ENCODE peak calls at places on chromosome 11, in four cellular contexts. X, V, O and S are unnamed samples.

GRCh38 chr11:72203163-72203562 is 11.2 kb downstream of the FOLR1 start:
- DNase-seq in X (no peak), V (no peak), O (no peak), S (no peak)

GRCh38 chr11:65973439-65974110 is 12.0 kb downstream of the SART1 start:
- DNase-seq in X (no peak), V (no peak), O (peak; percentile 13), S (no peak)

GRCh38 chr11:46410021-46410420 is 18.4 kb upstream of the CHRM4 start:
- DNase-seq in X (no peak), V (peak; percentile 23), O (no peak), S (no peak)

GRCh38 chr11:1560011-1560579 is 12.0 kb downstream of the DUSP8 start:
- DNase-seq in X (no peak), V (no peak), O (no peak), S (no peak)

GRCh38 chr11:61881397-61881796 is 9.9 kb downstream of the FADS3 start:
- DNase-seq in X (no peak), V (no peak), O (no peak), S (no peak)

GRCh38 chr11:65043881-65044501 is 3.0 kb downstream of the SAC3D1 start:
- DNase-seq in X (peak; percentile 40), V (no peak), O (no peak), S (no peak)

GRCh38 chr11:96315476-96315875 is 27.5 kb downstream of the MAML2 start:
- DNase-seq in X (no peak), V (no peak), O (no peak), S (no peak)

GRCh38 chr11:63560506-63561179 is 2.5 kb downstream of the PLAAT2 start:
- DNase-seq in X (peak; percentile 56), V (no peak), O (no peak), S (no peak)

GRCh38 chr11:57001674-57002401 is 13.1 kb downstream of the OR5AK2 start:
- DNase-seq in X (no peak), V (no peak), O (peak; percentile 30), S (no peak)

GRCh38 chr11:14677146-14677545 is 33.5 kb downstream of the PDE3B start:
- DNase-seq in X (no peak), V (no peak), O (no peak), S (no peak)

GRCh38 chr11:109957601-109958000 is 135.6 kb upstream of the ZC3H12C start:
- DNase-seq in X (no peak), V (no peak), O (no peak), S (no peak)

GRCh38 chr11:2314525-2315394 is 12.9 kb downstream of the TSPAN32 start:
- DNase-seq in X (peak; percentile 73), V (no peak), O (peak; percentile 19), S (no peak)

GRCh38 chr11:35540526-35540925 is 15.1 kb upstream of the PAMR1 start:
- DNase-seq in X (no peak), V (no peak), O (no peak), S (no peak)

GRCh38 chr11:22617868-22618267 is 7.8 kb downstream of the FANCF start:
- DNase-seq in X (no peak), V (no peak), O (no peak), S (no peak)

GRCh38 chr11:30348035-30348434 is 25.1 kb downstream of the ARL14EP start:
- DNase-seq in X (no peak), V (no peak), O (no peak), S (no peak)
- TF ChIP-seq CTCF in X (no peak), V (no peak), O (no peak), S (no peak)

DNA sequence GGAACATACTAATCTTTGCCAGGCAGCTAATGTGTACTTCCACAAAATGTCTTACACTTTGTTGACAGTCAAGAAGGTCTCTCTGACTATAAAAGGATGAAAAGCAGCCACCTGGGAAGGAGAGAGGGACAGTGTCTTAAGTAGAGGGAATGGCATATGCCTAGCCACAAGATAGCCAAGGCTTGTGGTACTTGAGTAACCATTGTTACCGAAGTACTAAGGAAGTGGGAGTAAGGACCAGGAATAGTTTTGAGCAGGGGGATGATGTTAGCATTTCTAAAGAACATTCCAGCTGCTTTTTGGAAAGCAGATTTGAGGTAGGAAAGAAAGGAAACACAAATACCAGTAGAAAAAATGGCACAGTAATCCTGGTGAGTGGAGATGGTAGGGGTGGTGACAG is 3.4 kb downstream of the TMEM126A start:
- DNase-seq in X (no peak), V (no peak), O (no peak), S (no peak)
- TF ChIP-seq CTCF in X (no peak), V (no peak), O (no peak), S (no peak)

GRCh38 chr11:34416746-34417145 is 22.0 kb upstream of the CAT start:
- DNase-seq in X (no peak), V (no peak), O (no peak), S (no peak)

GRCh38 chr11:34415538-34415937 is 23.2 kb upstream of the CAT start:
- DNase-seq in X (no peak), V (no peak), O (no peak), S (no peak)

GRCh38 chr11:34416088-34416487 is 22.6 kb upstream of the CAT start:
- DNase-seq in X (no peak), V (no peak), O (no peak), S (no peak)

GRCh38 chr11:34419158-34419557 is 19.6 kb upstream of the CAT start:
- DNase-seq in X (no peak), V (no peak), O (no peak), S (no peak)

GRCh38 chr11:34417203-34417602 is 21.5 kb upstream of the CAT start:
- DNase-seq in X (no peak), V (no peak), O (no peak), S (no peak)
- TF ChIP-seq CTCF in X (no peak), V (no peak), O (peak; percentile 21), S (no peak)

GRCh38 chr11:44351898-44352498 is 42.1 kb upstream of the ALX4 start:
- DNase-seq in X (no peak), V (no peak), O (no peak), S (no peak)
- TF ChIP-seq CTCF in X (no peak), V (peak; percentile 21), O (peak; percentile 42), S (peak; percentile 24)

GRCh38 chr11:19905280-19905853 is 192.7 kb downstream of the NAV2 start:
- DNase-seq in X (no peak), V (no peak), O (no peak), S (no peak)
- TF ChIP-seq CTCF in X (peak; percentile 46), V (peak; percentile 95), O (peak; percentile 61), S (peak; percentile 83)

DNA sequence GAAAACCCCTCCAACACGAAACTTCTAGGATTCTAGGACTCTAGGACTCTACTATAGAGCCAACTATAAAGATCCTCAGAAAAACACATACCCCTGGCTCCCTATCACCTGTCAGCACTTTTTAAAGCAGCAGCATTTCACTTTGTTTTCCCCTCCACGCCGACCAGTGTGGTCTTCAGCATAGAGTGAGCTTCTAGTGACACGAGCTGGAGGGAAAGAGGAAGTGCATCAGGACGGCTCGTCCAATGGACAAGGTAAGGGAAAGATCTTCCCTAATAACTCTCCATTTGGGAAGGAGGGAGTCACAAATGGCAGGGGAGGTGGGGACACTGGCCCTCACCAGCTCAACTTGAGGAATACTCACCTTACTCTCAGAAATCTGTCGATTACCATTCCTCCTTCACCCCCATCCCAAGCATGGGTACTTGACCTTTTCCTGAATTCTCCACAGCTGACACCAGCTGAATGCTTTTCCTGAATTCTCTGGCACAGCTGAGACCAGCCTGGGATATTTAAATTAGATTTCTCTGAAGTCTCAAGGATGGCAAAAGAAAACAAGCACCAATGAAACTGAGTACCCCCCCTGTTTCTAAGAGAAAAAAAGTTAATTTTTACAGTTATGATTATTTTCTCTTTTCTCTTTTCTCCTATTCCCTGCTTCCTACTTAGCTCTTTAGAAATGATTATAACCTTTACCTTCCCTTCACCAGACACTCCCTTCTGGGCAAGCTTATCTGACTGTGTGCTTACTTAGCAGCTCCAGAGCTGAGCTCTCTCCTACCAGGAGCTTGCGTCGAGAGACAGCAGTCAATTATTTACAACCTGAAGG is 33.3 kb upstream of the NNMT start:
- DNase-seq in X (no peak), V (peak; percentile 36), O (peak; percentile 52), S (peak; percentile 31)
- TF ChIP-seq CTCF in X (peak; percentile 54), V (no peak), O (peak; percentile 88), S (peak; percentile 75)

DNA sequence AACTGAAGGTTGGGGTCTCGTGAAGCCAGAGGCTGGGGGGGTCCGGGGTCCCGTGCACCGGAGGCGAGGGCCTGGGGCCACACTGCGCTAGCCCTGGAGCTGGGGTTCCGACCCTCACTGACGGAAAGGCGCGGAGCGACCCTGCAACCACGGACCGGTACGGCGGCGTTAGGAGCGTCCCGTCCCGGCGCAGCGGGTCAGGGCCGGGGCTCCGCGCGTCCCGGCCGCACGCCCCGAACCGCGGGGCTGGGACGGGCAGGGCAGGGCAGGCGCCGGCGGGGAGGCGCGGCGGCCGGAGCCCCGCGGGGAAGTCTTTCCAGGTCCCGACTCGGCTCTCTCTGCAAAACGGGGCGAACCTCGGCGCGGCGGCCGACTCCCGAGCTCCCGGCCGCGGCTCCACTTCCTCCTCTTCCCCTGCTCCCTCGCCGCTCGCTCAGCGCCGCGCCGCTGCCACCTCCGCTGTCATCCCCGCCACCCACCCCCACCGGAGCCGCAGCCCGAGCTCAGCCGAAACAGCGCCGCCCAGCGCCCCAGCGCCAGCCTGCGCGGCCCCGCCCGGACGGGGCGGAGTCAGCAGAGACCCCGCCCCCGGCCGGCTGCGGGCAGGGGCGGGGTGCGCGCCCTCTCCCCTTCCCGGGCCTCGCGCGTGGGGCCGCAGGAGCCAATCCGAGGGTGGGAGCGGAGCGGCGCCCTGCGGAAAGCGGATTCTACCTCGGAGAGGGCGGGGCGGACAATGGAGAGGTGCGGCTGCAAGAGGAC is at the start of gene GDPD5:
- DNase-seq in X (peak; percentile 76), V (peak; percentile 94), O (peak; percentile 24), S (peak; percentile 77)
- TF ChIP-seq CTCF in X (peak; percentile 20), V (peak; percentile 47), O (peak; percentile 41), S (peak; percentile 60)

GRCh38 chr11:130369141-130369691 is 54.5 kb upstream of the ZBTB44 start:
- DNase-seq in X (no peak), V (no peak), O (no peak), S (no peak)
- TF ChIP-seq CTCF in X (no peak), V (no peak), O (peak; percentile 17), S (no peak)

GRCh38 chr11:132334769-132335280 is 964.4 kb downstream of the NTM start:
- DNase-seq in X (no peak), V (no peak), O (no peak), S (no peak)

GRCh38 chr11:132332521-132332920 is 962.1 kb downstream of the NTM start:
- DNase-seq in X (no peak), V (no peak), O (no peak), S (no peak)

GRCh38 chr11:132336781-132337535 is 966.5 kb downstream of the NTM start:
- DNase-seq in X (no peak), V (no peak), O (no peak), S (no peak)

GRCh38 chr11:132337819-132338416 is 967.5 kb downstream of the NTM start:
- DNase-seq in X (no peak), V (no peak), O (no peak), S (no peak)

DNA sequence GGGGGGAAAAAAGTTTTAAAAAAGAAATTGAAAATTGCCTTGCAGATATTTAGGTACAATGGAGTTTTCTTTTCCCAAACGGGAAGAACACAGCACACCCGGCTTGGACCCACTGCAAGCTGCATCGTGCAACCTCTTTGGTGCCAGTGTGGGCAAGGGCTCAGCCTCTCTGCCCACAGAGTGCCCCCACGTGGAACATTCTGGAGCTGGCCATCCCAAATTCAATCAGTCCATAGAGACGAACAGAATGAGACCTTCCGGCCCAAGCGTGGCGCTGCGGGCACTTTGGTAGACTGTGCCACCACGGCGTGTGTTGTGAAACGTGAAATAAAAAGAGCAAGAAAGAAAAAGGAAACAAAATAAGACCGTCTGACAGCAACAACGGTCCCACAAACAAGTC is 964.9 kb downstream of the NTM start:
- DNase-seq in X (no peak), V (no peak), O (no peak), S (no peak)
- TF ChIP-seq CTCF in X (no peak), V (no peak), O (no peak), S (no peak)

GRCh38 chr11:118522571-118523072 is 4.7 kb upstream of the TTC36 start:
- DNase-seq in X (no peak), V (peak; percentile 32), O (peak; percentile 14), S (no peak)
- TF ChIP-seq CTCF in X (no peak), V (no peak), O (peak; percentile 73), S (peak; percentile 39)